ENCODE peak calls at places on chromosomes 1 and 21, in four cellular contexts. G is H1, O is HepG2, P is K562. N is an unnamed sample.

GRCh38 chr1:229406798-229407197 is 27.1 kb downstream of the ACTA1 start:
- DNase-seq in O (peak; percentile 89), P (no peak), G (no peak), N (peak; percentile 64)

GRCh38 chr1:36369472-36369871 is 16.3 kb downstream of the STK40 start:
- DNase-seq in P (no peak), G (no peak), O (no peak), N (peak; percentile 28)

GRCh38 chr21:34023691-34024381 is 49.5 kb upstream of the MRPS6 start:
- DNase-seq in O (no peak), P (no peak), G (no peak), N (no peak)

GRCh38 chr1:10730985-10731384 is 65.5 kb downstream of the CASZ1 start:
- DNase-seq in O (peak; percentile 78), P (no peak), G (no peak), N (no peak)

GRCh38 chr1:215114154-215114933 is 31.8 kb downstream of the KCNK2 start:
- DNase-seq in O (no peak), P (no peak), G (no peak), N (no peak)

GRCh38 chr1:81607086-81607485 is 193.6 kb upstream of the ADGRL2 start:
- DNase-seq in O (no peak), G (no peak), P (no peak), N (no peak)

GRCh38 chr1:43861337-43861736 is 72.3 kb upstream of the ARTN start:
- DNase-seq in P (no peak), O (no peak), G (no peak), N (no peak)

GRCh38 chr1:96722161-96722908 is 751 bp downstream of the PTBP2 start:
- DNase-seq in O (peak; percentile 7), P (peak; percentile 78), G (no peak), N (peak; percentile 64)

GRCh38 chr1:209703834-209704504 is 677 bp upstream of the HSD11B1 start:
- DNase-seq in P (no peak), O (no peak), G (no peak), N (no peak)

GRCh38 chr1:54138994-54139393 is 13.8 kb downstream of the CDCP2 start:
- DNase-seq in P (no peak), G (no peak), O (no peak), N (no peak)

GRCh38 chr1:158007180-158007579 is 13.7 kb downstream of the KIRREL1 start:
- DNase-seq in O (no peak), P (no peak), G (no peak), N (peak; percentile 49)

GRCh38 chr1:29744684-29745490 is 508.6 kb downstream of the PTPRU start:
- DNase-seq in G (no peak), P (no peak), O (no peak), N (peak; percentile 8)
- H3K27me3 ChIP-seq in G (no peaks in the 10 kb centered on the region), P (no peaks in the 10 kb centered on the region), O (no peaks in the 10 kb centered on the region), N (no peaks in the 10 kb centered on the region)

GRCh38 chr1:211947396-211948295 is 87.7 kb downstream of the INTS7 start:
- DNase-seq in G (peak; percentile 3), O (peak; percentile 6), P (no peak), N (peak; percentile 48)
- TF ChIP-seq CREB1 in G (no peak), O (no peak), P (no peak), N (no peak)

DNA sequence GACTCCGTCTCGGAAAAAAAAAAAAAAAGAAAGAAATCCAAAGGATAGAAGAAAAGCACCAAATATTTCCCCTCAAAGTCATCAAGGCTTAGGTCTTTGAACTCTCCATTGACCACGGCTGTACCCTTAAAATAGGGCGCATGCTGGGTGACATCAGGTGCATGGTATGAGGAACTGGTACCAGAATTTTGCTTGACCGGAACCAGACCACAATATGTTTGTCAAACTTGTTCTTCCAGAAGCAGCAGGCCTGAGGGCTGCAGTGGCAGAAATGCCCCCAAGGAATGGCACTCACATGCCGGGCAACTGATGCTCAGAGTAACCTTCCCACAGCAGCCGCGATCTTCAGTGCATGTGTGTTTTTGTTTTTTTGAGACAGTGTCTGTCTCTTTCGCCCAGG is 21.0 kb downstream of the RCC1 start:
- DNase-seq in G (no peak), P (no peak), O (no peak), N (no peak)
- TF ChIP-seq POLR2AphosphoS5 in G (no peak), P (no peak), O (no peak), N (no peak)

GRCh38 chr1:172484252-172484651 is 40.4 kb upstream of the PIGC start:
- DNase-seq in G (no peak), P (no peak), O (no peak), N (no peak)
- H3K27me3 ChIP-seq in G (no peaks in the 10 kb centered on the region), P (no peaks in the 10 kb centered on the region), O (no peaks in the 10 kb centered on the region), N (no peaks in the 10 kb centered on the region)

N was measured in GM23338.